ENCODE peak calls at places on chromosomes 4 and X, in five cellular contexts. V, K, D, P and X are unnamed samples. For H3K36me3 and H3K4me1, the result is how much of the 10 kb centered on the place peaks cover.

GRCh38 chrX:121307441-121307840 is 260.0 kb downstream of the GLUD2 start:
- DNase-seq in V (no peak), K (no peak), D (no peak), P (no peak), X (no peak)

GRCh38 chr4:137819964-137820383 is 287.7 kb upstream of the PCDH18 start:
- DNase-seq in P (peak), V (peak), D (peak), K (peak), X (peak)

GRCh38 chr4:94221930-94222329 is 14.3 kb downstream of the SMARCAD1 start:
- DNase-seq in K (no peak), D (no peak), V (no peak), P (no peak), X (no peak)

GRCh38 chr4:173014113-173014558 is 154.5 kb upstream of the GALNT7 start:
- DNase-seq in K (peak), V (peak), D (peak), P (peak), X (no peak)

GRCh38 chr4:165844151-165844550 is 28.9 kb upstream of the TLL1 start:
- DNase-seq in K (no peak), V (no peak), D (no peak), P (no peak), X (no peak)

GRCh38 chr4:182085051-182085480 is 158.1 kb upstream of the TENM3 start:
- DNase-seq in V (no peak), D (no peak), K (no peak), P (peak), X (peak)

GRCh38 chr4:20520901-20521300 is 179.4 kb upstream of the PACRGL start:
- DNase-seq in P (no peak), V (peak), D (peak), K (no peak), X (peak)

GRCh38 chrX:38109042-38109904 is 102.9 kb downstream of the SYTL5 start:
- DNase-seq in P (no peak), V (no peak), D (no peak), K (no peak), X (no peak)

GRCh38 chr4:41038304-41038703 is 176.0 kb downstream of the APBB2 start:
- DNase-seq in K (no peak), P (no peak), V (no peak), D (no peak), X (no peak)

GRCh38 chr4:146591986-146592385 is 46.7 kb upstream of the POU4F2 start:
- DNase-seq in D (no peak), K (no peak), P (no peak), V (no peak), X (no peak)

GRCh38 chrX:9341305-9342201 is 123.3 kb upstream of the TBL1X start:
- DNase-seq in P (no peak), K (peak), D (peak), V (peak), X (peak)

GRCh38 chr4:93217423-93217822 is 611.1 kb upstream of the ATOH1 start:
- DNase-seq in P (no peak), D (peak), V (no peak), K (peak), X (no peak)

GRCh38 chr4:39664828-39665731 is 26.4 kb upstream of the SMIM14 start:
- DNase-seq in D (peak), K (no peak), V (peak), P (no peak), X (no peak)

GRCh38 chr4:121514443-121514842 is 133.6 kb upstream of the QRFPR start:
- DNase-seq in K (no peak), D (no peak), P (peak), V (no peak), X (no peak)

GRCh38 chrX:107374116-107374515 is 75.3 kb upstream of the FRMPD3 start:
- DNase-seq in K (no peak), P (no peak), V (no peak), D (no peak), X (no peak)

GRCh38 chrX:71298119-71298518 is 3.4 kb upstream of the ITGB1BP2 start:
- DNase-seq in P (no peak), V (no peak), K (no peak), D (peak), X (no peak)

GRCh38 chrX:71296806-71297205 is 4.7 kb upstream of the ITGB1BP2 start:
- DNase-seq in K (no peak), P (no peak), V (no peak), D (no peak), X (no peak)

GRCh38 chrX:71291381-71291780 is 7.9 kb downstream of the NONO start:
- DNase-seq in P (no peak), K (no peak), V (peak), D (peak), X (no peak)

DNA sequence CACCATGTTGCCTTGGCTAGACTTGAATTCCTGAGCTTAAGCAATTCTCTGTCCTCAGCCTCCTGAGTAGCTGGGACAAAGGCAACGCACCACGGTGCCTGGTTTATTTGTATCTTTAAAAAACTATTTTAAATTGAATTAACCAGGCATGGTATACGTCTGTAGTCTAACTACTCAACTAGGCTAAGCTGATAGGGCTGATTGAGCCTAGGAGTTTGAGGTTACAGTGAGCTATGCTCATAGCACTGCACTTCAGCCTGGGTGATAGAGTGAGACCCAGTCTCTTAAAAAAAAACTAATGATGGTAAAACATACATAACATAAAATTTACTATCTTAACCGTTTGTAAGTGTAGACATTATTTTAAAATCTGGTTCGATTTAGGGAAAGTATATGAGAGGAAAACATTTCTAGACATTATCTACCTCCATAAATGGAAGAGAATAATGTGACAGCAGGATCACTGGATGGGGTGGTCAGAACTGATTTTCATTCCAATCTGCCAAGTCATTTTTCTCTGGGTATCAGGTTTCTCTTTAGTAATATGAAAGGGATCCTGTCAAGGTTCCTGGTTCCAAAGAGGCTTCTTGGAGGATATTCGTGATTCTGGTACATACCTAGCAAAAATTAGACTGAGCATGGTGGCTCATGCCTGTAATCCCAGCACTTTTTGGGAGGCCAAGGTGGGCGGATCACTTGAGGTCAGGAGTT is 8.7 kb upstream of the ITGB1BP2 start:
- DNase-seq in P (no peak), D (no peak), K (no peak), V (peak), X (no peak)
- H3K36me3 ChIP-seq in P (half or more), D (half or more), K (half or more), V (under half), X (under half)

GRCh38 chr4:629916-630641 is 4.7 kb downstream of the PDE6B start:
- DNase-seq in P (no peak), V (no peak), K (no peak), D (no peak), X (no peak)
- H4K91ac ChIP-seq in P (no peak), V (no peak), K (no peak), D (no peak), X (no peak)

GRCh38 chr4:10098770-10099139 is 17.8 kb downstream of the WDR1 start:
- DNase-seq in P (no peak), V (peak), D (peak), K (no peak), X (no peak)

GRCh38 chr4:10095296-10095991 is 21.2 kb downstream of the WDR1 start:
- DNase-seq in K (no peak), D (peak), V (no peak), P (no peak), X (no peak)

GRCh38 chr4:10097906-10098769 is 18.5 kb downstream of the WDR1 start:
- DNase-seq in P (no peak), K (no peak), V (no peak), D (no peak), X (no peak)

GRCh38 chr4:10096201-10096975 is 20.2 kb downstream of the WDR1 start:
- DNase-seq in V (peak), P (no peak), K (no peak), D (peak), X (peak)

DNA sequence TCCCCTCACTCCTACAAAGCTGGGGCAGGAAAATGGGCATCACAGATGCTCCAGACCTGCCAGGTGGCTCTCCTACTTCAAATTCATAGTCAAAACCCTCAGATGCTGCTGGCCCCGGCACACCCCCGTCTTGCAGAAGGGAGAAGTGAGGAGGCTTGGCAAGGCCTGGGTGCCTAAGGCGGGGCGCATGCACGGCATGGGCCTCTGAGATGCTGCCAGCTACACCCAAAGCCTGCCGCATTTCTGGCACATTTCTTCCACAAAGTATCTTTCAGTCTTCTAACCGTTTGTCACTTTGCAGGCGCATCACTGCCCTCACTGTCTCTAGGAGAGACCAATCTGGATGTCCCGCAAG is 19.6 kb downstream of the WDR1 start:
- DNase-seq in K (no peak), P (no peak), D (no peak), V (no peak), X (no peak)
- H3K4me1 ChIP-seq in K (under half), P (under half), D (half or more), V (half or more), X (under half)

GRCh38 chrX:50448565-50448964 is 22.1 kb downstream of the DGKK start:
- DNase-seq in V (peak), D (peak), K (no peak), P (no peak), X (peak)

GRCh38 chrX:50456712-50457484 is 13.7 kb downstream of the DGKK start:
- DNase-seq in V (no peak), D (no peak), K (no peak), P (no peak), X (no peak)

GRCh38 chrX:50450324-50450723 is 20.3 kb downstream of the DGKK start:
- DNase-seq in K (no peak), D (no peak), V (no peak), P (no peak), X (no peak)

GRCh38 chrX:50447535-50447934 is 23.1 kb downstream of the DGKK start:
- DNase-seq in V (no peak), D (no peak), P (no peak), K (no peak), X (no peak)

GRCh38 chrX:50452782-50453181 is 17.8 kb downstream of the DGKK start:
- DNase-seq in K (no peak), V (no peak), D (no peak), P (no peak), X (no peak)
- H3K36me3 ChIP-seq in K (under half), V (under half), D (under half), P (under half), X (under half)

GRCh38 chr4:151808120-151808529 is 47.3 kb upstream of the GATB start:
- DNase-seq in V (peak), P (no peak), D (peak), K (no peak), X (no peak)

GRCh38 chr4:151810476-151810875 is 49.7 kb upstream of the GATB start:
- DNase-seq in K (no peak), P (no peak), D (no peak), V (no peak), X (no peak)

GRCh38 chr4:151807220-151807619 is 46.4 kb upstream of the GATB start:
- DNase-seq in P (no peak), K (no peak), V (no peak), D (no peak), X (no peak)

GRCh38 chr4:151811403-151811802 is 50.6 kb upstream of the GATB start:
- DNase-seq in P (no peak), D (no peak), K (no peak), V (no peak), X (no peak)

GRCh38 chr4:151809716-151810115 is 48.9 kb upstream of the GATB start:
- DNase-seq in V (no peak), K (no peak), D (no peak), P (no peak), X (no peak)
- H4K91ac ChIP-seq in V (no peak), K (no peak), D (peak), P (peak), X (no peak)

DNA sequence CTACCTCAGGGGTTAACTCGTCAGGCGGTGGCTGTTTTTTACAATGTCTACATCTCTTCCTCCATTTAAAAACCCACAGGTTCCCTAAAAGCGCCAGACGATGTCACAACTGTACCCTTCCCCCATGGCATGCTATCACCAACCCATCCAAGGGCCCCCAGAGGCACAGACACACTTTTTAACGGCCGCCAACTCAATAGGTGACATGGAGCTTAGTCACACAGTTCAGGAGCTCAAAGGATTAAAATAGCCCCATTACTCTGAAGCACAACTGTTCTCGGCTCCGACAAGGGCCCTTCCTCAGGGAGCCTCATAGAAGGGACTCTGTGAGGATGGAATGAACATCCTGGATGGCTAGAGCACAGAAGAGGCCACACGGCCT is 12.4 kb downstream of the SH3KBP1 start:
- DNase-seq in P (no peak), K (no peak), D (no peak), V (peak), X (no peak)
- H3K4me1 ChIP-seq in P (under half), K (under half), D (under half), V (under half), X (under half)